ENCODE peak calls at places on chromosomes 1 and 21, in six cellular contexts. E is NCI-H2107; A is NCI-H510A treated with DMSO at 0.1 percent for 48 hours; T is stromal cell of bone marrow; M is activated CD4-positive, alpha-beta T cell treated with anti-CD3 and anti-CD28 coated beads for 48 hours; K is CD4-positive, alpha-beta T cell. G is an unnamed sample.

GRCh38 chr1:173275496-173275895 is 68.4 kb upstream of the TNFSF4 start:
- DNase-seq in E (no peak), A (no peak), T (no peak), M (no peak), K (no peak), G (no peak)

GRCh38 chr1:8816831-8817412 is 518 bp downstream of the RERE start:
- DNase-seq in E (no peak), A (peak), T (no peak), M (peak), K (peak), G (no peak)

GRCh38 chr1:113552244-113552643 is 161.9 kb downstream of the MAGI3 start:
- DNase-seq in E (no peak), A (no peak), T (no peak), M (no peak), K (no peak), G (no peak)

GRCh38 chr1:203888807-203889251 is 27.4 kb downstream of the SNRPE start:
- DNase-seq in E (no peak), A (no peak), T (peak), M (no peak), K (no peak), G (no peak)

GRCh38 chr21:42218836-42219605 is at the start of gene ABCG1:
- DNase-seq in E (peak), A (peak), T (no peak), M (peak), K (peak), G (peak)

GRCh38 chr1:212188599-212189351 is 96.4 kb upstream of the PPP2R5A start:
- DNase-seq in E (no peak), A (no peak), T (no peak), M (no peak), K (no peak), G (no peak)

GRCh38 chr1:110083453-110084225 is 13.2 kb upstream of the ALX3 start:
- DNase-seq in E (no peak), A (no peak), T (no peak), M (peak), K (no peak), G (no peak)

GRCh38 chr1:234962340-234962989 is 166.2 kb downstream of the TOMM20 start:
- DNase-seq in E (peak), A (no peak), T (peak), M (peak), K (no peak), G (no peak)

GRCh38 chr1:170714163-170714562 is 50.2 kb downstream of the PRRX1 start:
- DNase-seq in E (no peak), A (no peak), T (peak), M (no peak), K (no peak), G (no peak)

GRCh38 chr1:65235867-65236805 is 73.2 kb upstream of the DNAJC6 start:
- DNase-seq in E (peak), A (peak), T (peak), M (no peak), K (no peak), G (peak)

GRCh38 chr1:81702903-81703302 is 97.8 kb upstream of the ADGRL2 start:
- DNase-seq in E (no peak), A (no peak), T (peak), M (no peak), K (no peak), G (no peak)